ENCODE peak calls at places on chromosomes 3 and 15, in four cellular contexts. One of them, this sample, is unnamed.

GRCh38 chr3:184602406-184603155 is 41.0 kb downstream of the EPHB3 start:
- DNase-seq in H1: peak
- DNase-seq in K562: no peak
- DNase-seq in HepG2: no peak
- DNase-seq in this sample: peak

GRCh38 chr3:132265488-132265887 is 51.7 kb upstream of the ACP3 start:
- DNase-seq in H1: no peak
- DNase-seq in K562: no peak
- DNase-seq in HepG2: no peak
- DNase-seq in this sample: no peak

GRCh38 chr15:27796405-27797085 is 302.6 kb downstream of the OCA2 start:
- DNase-seq in H1: no peak
- DNase-seq in K562: no peak
- DNase-seq in HepG2: no peak
- DNase-seq in this sample: no peak

GRCh38 chr3:112744825-112745566 is 101.7 kb downstream of the CD200R1L start:
- DNase-seq in H1: no peak
- DNase-seq in K562: no peak
- DNase-seq in HepG2: no peak
- DNase-seq in this sample: no peak

GRCh38 chr3:48215876-48216275 is 7.4 kb upstream of the CAMP start:
- DNase-seq in H1: no peak
- DNase-seq in K562: no peak
- DNase-seq in HepG2: no peak
- DNase-seq in this sample: no peak

GRCh38 chr3:11407644-11408043 is 135.4 kb downstream of the ATG7 start:
- DNase-seq in H1: no peak
- DNase-seq in K562: no peak
- DNase-seq in HepG2: no peak
- DNase-seq in this sample: no peak

GRCh38 chr3:64222501-64222900 is 2.8 kb downstream of the PRICKLE2 start:
- DNase-seq in H1: no peak
- DNase-seq in K562: no peak
- DNase-seq in HepG2: no peak
- DNase-seq in this sample: no peak

GRCh38 chr3:68018275-68018674 is 363.9 kb upstream of the SUCLG2 start:
- DNase-seq in H1: no peak
- DNase-seq in K562: no peak
- DNase-seq in HepG2: no peak
- DNase-seq in this sample: no peak

GRCh38 chr3:142987080-142987700 is 14.2 kb upstream of the U2SURP start:
- DNase-seq in H1: no peak
- DNase-seq in K562: peak
- DNase-seq in HepG2: peak
- DNase-seq in this sample: peak

GRCh38 chr3:4935347-4935746 is 43.9 kb upstream of the BHLHE40 start:
- DNase-seq in H1: no peak
- DNase-seq in K562: no peak
- DNase-seq in HepG2: no peak
- DNase-seq in this sample: no peak

DNA sequence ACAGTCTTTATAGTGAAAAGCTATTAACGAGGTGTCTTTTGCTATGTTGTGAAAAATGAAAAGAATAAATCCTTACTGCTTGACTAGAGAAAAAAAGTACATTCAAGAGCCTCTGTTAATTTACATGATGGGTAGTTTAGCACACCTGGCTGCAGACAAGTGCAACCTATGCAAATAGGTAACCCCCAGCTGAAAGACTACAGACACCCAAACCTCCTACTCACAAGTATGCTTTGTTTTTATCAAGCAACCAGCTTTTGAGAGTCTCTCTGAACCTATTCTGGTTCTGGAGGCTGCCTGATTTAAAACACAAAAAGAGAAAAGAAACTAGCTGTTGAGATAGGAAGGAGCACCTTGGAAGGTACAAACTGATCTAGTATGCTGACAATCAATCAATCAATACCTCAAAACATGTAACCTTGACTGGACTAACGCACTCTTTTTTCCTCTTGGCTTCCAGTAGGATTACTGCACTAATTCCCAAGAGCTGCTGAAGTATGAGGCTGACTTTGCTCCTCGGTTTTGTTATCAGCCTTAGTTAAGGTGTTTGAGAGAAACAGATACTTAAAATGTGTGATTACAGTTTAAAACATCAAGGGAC is 63.7 kb downstream of the OSBPL10 start:
- DNase-seq in H1: no peak
- DNase-seq in K562: no peak
- DNase-seq in HepG2: no peak
- DNase-seq in this sample: no peak
- TF ChIP-seq KDM1A in H1: no peak
- TF ChIP-seq KDM1A in K562: no peak
- TF ChIP-seq KDM1A in HepG2: no peak
- TF ChIP-seq KDM1A in this sample: no peak

GRCh38 chr15:47803767-47804166 is 86.5 kb downstream of the SEMA6D start:
- DNase-seq in H1: no peak
- DNase-seq in K562: no peak
- DNase-seq in HepG2: no peak
- DNase-seq in this sample: no peak

GRCh38 chr15:47806008-47806407 is 88.7 kb downstream of the SEMA6D start:
- DNase-seq in H1: no peak
- DNase-seq in K562: no peak
- DNase-seq in HepG2: no peak
- DNase-seq in this sample: no peak

GRCh38 chr15:47802216-47802615 is 84.9 kb downstream of the SEMA6D start:
- DNase-seq in H1: no peak
- DNase-seq in K562: no peak
- DNase-seq in HepG2: no peak
- DNase-seq in this sample: no peak

GRCh38 chr15:47796339-47796738 is 79.0 kb downstream of the SEMA6D start:
- DNase-seq in H1: no peak
- DNase-seq in K562: no peak
- DNase-seq in HepG2: no peak
- DNase-seq in this sample: no peak

GRCh38 chr15:47801522-47801921 is 84.2 kb downstream of the SEMA6D start:
- DNase-seq in H1: no peak
- DNase-seq in K562: no peak
- DNase-seq in HepG2: no peak
- DNase-seq in this sample: no peak
- TF ChIP-seq PHF8 in H1: no peak
- TF ChIP-seq PHF8 in K562: no peak
- TF ChIP-seq PHF8 in HepG2: no peak
- TF ChIP-seq PHF8 in this sample: no peak

GRCh38 chr3:124700880-124701684 is 29.2 kb upstream of the UMPS start:
- DNase-seq in H1: no peak
- DNase-seq in K562: no peak
- DNase-seq in HepG2: peak
- DNase-seq in this sample: no peak

GRCh38 chr3:124702950-124703349 is 27.3 kb upstream of the UMPS start:
- DNase-seq in H1: no peak
- DNase-seq in K562: no peak
- DNase-seq in HepG2: no peak
- DNase-seq in this sample: no peak

GRCh38 chr3:124699033-124699432 is 31.2 kb upstream of the UMPS start:
- DNase-seq in H1: no peak
- DNase-seq in K562: no peak
- DNase-seq in HepG2: peak
- DNase-seq in this sample: no peak

GRCh38 chr3:124699686-124700396 is 30.4 kb upstream of the UMPS start:
- DNase-seq in H1: no peak
- DNase-seq in K562: no peak
- DNase-seq in HepG2: peak
- DNase-seq in this sample: no peak

GRCh38 chr3:124701687-124702086 is 28.6 kb upstream of the UMPS start:
- DNase-seq in H1: no peak
- DNase-seq in K562: no peak
- DNase-seq in HepG2: peak
- DNase-seq in this sample: no peak
- TF ChIP-seq KDM1A in H1: no peak
- TF ChIP-seq KDM1A in K562: no peak
- TF ChIP-seq KDM1A in HepG2: no peak
- TF ChIP-seq KDM1A in this sample: no peak

GRCh38 chr15:74403981-74404563 is 29.7 kb downstream of the SEMA7A start:
- DNase-seq in H1: no peak
- DNase-seq in K562: no peak
- DNase-seq in HepG2: no peak
- DNase-seq in this sample: no peak
- TF ChIP-seq PHF8 in H1: no peak
- TF ChIP-seq PHF8 in K562: no peak
- TF ChIP-seq PHF8 in HepG2: no peak
- TF ChIP-seq PHF8 in this sample: no peak

DNA sequence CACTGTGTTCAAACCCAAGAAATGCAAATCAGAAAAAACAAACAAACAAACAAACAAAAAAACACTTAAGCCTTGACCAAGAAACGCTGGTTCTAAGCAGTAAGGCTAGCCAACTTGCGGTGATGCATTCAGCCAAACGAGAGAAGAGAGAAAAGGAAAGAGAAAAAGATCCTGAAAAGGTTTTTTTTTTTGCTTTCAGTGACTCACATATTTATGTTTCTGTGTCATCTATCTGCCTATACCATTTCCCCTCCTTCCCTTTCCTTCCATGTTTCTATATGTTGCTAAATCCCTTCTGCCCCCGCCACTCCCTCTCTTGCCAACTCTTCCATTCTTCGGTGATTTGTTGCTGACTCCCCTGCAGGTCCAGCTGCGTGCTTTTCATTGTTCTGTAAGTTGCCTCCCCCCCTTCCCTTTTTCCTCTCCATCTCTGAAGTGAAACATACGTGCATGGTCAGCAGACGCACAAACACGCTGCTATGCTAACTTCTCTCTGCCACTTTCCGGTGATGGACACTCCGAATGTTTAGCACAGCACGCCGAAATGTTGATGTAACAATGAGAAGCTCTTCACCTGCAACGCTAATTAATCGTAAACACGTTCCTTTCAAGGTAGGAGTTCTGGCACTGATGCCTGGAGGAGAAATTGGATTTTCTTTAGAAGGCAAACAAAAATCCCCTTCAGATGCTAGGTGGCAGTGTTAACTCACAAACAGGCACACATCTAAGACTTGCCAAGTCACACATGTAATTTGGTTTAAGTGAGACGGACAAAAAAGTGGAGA is 154.5 kb downstream of the TUSC7 start:
- DNase-seq in H1: peak
- DNase-seq in K562: peak
- DNase-seq in HepG2: peak
- DNase-seq in this sample: peak
- TF ChIP-seq KDM1A in H1: no peak
- TF ChIP-seq KDM1A in K562: no peak
- TF ChIP-seq KDM1A in HepG2: no peak
- TF ChIP-seq KDM1A in this sample: no peak

GRCh38 chr3:31977736-31978135 is 3.3 kb downstream of the OSBPL10 start:
- DNase-seq in H1: no peak
- DNase-seq in K562: no peak
- DNase-seq in HepG2: no peak
- DNase-seq in this sample: no peak

GRCh38 chr3:31980530-31981205 is 394 bp downstream of the OSBPL10 start:
- DNase-seq in H1: peak
- DNase-seq in K562: no peak
- DNase-seq in HepG2: peak
- DNase-seq in this sample: peak

GRCh38 chr3:31978553-31978952 is 2.5 kb downstream of the OSBPL10 start:
- DNase-seq in H1: no peak
- DNase-seq in K562: no peak
- DNase-seq in HepG2: no peak
- DNase-seq in this sample: no peak

GRCh38 chr3:31981206-31982181 is at the start of the genes OSBPL10 and ZNF860:
- DNase-seq in H1: peak
- DNase-seq in K562: peak
- DNase-seq in HepG2: peak
- DNase-seq in this sample: peak

GRCh38 chr3:31979006-31979697 is 1.9 kb downstream of the OSBPL10 start:
- DNase-seq in H1: no peak
- DNase-seq in K562: no peak
- DNase-seq in HepG2: no peak
- DNase-seq in this sample: no peak
- TF ChIP-seq PHF8 in H1: no peak
- TF ChIP-seq PHF8 in K562: no peak
- TF ChIP-seq PHF8 in HepG2: no peak
- TF ChIP-seq PHF8 in this sample: no peak

GRCh38 chr3:66450389-66451022 is 50.3 kb downstream of the LRIG1 start:
- DNase-seq in H1: no peak
- DNase-seq in K562: no peak
- DNase-seq in HepG2: no peak
- DNase-seq in this sample: no peak

GRCh38 chr3:66449411-66449931 is 51.4 kb downstream of the LRIG1 start:
- DNase-seq in H1: no peak
- DNase-seq in K562: no peak
- DNase-seq in HepG2: no peak
- DNase-seq in this sample: no peak

GRCh38 chr3:66454464-66454859 is 46.4 kb downstream of the LRIG1 start:
- DNase-seq in H1: no peak
- DNase-seq in K562: no peak
- DNase-seq in HepG2: no peak
- DNase-seq in this sample: no peak

GRCh38 chr3:66453525-66454463 is 47.0 kb downstream of the LRIG1 start:
- DNase-seq in H1: no peak
- DNase-seq in K562: no peak
- DNase-seq in HepG2: no peak
- DNase-seq in this sample: no peak

DNA sequence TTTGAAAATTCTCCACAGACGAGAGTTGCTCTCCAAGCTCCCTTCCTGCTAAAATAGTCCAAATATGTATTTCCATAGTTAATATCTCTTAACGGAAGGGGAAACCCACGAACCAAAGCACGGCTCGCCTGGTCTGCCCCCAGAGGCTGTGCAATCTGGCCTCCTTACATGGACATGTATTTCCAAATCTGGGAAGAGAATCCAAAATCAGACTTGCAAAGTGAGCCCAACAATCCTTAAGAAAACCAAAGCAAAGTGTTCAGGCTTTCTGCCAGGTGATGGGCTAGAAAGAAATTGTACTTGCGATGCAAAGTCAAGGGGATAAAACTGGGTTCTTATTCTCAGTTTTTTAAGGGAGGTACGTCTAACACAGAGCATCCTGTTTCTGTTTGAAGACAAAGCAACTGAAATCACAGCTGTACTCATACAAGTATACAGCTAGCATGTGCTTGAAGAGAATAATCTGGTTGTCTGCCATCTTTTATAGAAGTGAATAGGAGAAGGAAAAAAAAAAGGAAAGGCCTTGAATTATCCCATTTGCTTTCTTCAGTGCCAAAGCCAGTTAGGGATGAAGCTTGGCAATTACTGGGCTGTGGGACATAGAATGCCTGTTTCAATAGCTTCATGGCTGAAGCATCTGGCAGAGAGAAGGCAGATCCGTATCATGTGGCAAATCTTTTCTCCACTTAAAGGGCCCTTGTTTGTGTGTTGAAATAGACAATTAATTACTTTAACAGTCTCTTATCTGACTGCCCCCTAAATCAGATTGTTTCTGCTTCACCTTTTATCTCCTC is 48.4 kb downstream of the LRIG1 start:
- DNase-seq in H1: no peak
- DNase-seq in K562: no peak
- DNase-seq in HepG2: no peak
- DNase-seq in this sample: no peak
- TF ChIP-seq KDM1A in H1: no peak
- TF ChIP-seq KDM1A in K562: no peak
- TF ChIP-seq KDM1A in HepG2: no peak
- TF ChIP-seq KDM1A in this sample: no peak